ENCODE peak calls at places on chromosomes 16 and 17, in seven cellular contexts. One of them, this sample, is unnamed.
A peak's percentile ranks its signal among the peaks of the same experiment; 100 is the strongest.

GRCh38 chr16:72530434-72530833 is 358.5 kb upstream of the PMFBP1 start:
- DNase-seq in stomach: no peak
- DNase-seq in WERI-Rb-1: no peak
- DNase-seq in transverse colon: no peak
- DNase-seq in astrocyte: peak; percentile 64
- DNase-seq in upper lobe of right lung: no peak
- DNase-seq in fibroblast of lung: peak; percentile 74
- DNase-seq in this sample: no peak

GRCh38 chr17:43406676-43407645 is 8.2 kb downstream of the ARL4D start:
- DNase-seq in stomach: no peak
- DNase-seq in WERI-Rb-1: peak; percentile 99
- DNase-seq in transverse colon: no peak
- DNase-seq in astrocyte: peak; percentile 69
- DNase-seq in upper lobe of right lung: no peak
- DNase-seq in fibroblast of lung: peak; percentile 82
- DNase-seq in this sample: no peak

GRCh38 chr16:89722392-89723278 is 1.3 kb downstream of the ZNF276 start:
- DNase-seq in stomach: peak; percentile 83
- DNase-seq in WERI-Rb-1: no peak
- DNase-seq in transverse colon: peak; percentile 93
- DNase-seq in astrocyte: peak; percentile 60
- DNase-seq in upper lobe of right lung: peak; percentile 93
- DNase-seq in fibroblast of lung: peak; percentile 77
- DNase-seq in this sample: no peak

GRCh38 chr16:61926766-61927165 is 109.5 kb downstream of the CDH8 start:
- DNase-seq in stomach: no peak
- DNase-seq in WERI-Rb-1: no peak
- DNase-seq in transverse colon: no peak
- DNase-seq in astrocyte: peak; percentile 16
- DNase-seq in upper lobe of right lung: no peak
- DNase-seq in fibroblast of lung: peak; percentile 21
- DNase-seq in this sample: peak; percentile 60

GRCh38 chr17:280901-281300 is 71.7 kb downstream of the RPH3AL start:
- DNase-seq in stomach: peak; percentile 15
- DNase-seq in WERI-Rb-1: no peak
- DNase-seq in transverse colon: no peak
- DNase-seq in astrocyte: no peak
- DNase-seq in upper lobe of right lung: peak; percentile 40
- DNase-seq in fibroblast of lung: no peak
- DNase-seq in this sample: no peak

GRCh38 chr17:596763-597644 is 117.6 kb downstream of the VPS53 start:
- DNase-seq in stomach: no peak
- DNase-seq in WERI-Rb-1: no peak
- DNase-seq in transverse colon: no peak
- DNase-seq in astrocyte: peak; percentile 94
- DNase-seq in upper lobe of right lung: no peak
- DNase-seq in fibroblast of lung: peak; percentile 95
- DNase-seq in this sample: no peak

GRCh38 chr16:57167951-57168350 is 17.9 kb downstream of the PSME3IP1 start:
- DNase-seq in stomach: no peak
- DNase-seq in WERI-Rb-1: no peak
- DNase-seq in transverse colon: no peak
- DNase-seq in astrocyte: peak; percentile 69
- DNase-seq in upper lobe of right lung: no peak
- DNase-seq in fibroblast of lung: peak; percentile 77
- DNase-seq in this sample: no peak

GRCh38 chr17:27667656-27668487 is 36.9 kb downstream of the LGALS9 start:
- DNase-seq in stomach: no peak
- DNase-seq in WERI-Rb-1: no peak
- DNase-seq in transverse colon: no peak
- DNase-seq in astrocyte: no peak
- DNase-seq in upper lobe of right lung: peak; percentile 51
- DNase-seq in fibroblast of lung: no peak
- DNase-seq in this sample: no peak

GRCh38 chr17:82636626-82637598 is 11.3 kb downstream of the WDR45B start:
- DNase-seq in stomach: peak; percentile 70
- DNase-seq in WERI-Rb-1: no peak
- DNase-seq in transverse colon: no peak
- DNase-seq in astrocyte: no peak
- DNase-seq in upper lobe of right lung: no peak
- DNase-seq in fibroblast of lung: no peak
- DNase-seq in this sample: no peak

GRCh38 chr16:74140557-74140956 is 156.1 kb upstream of the PSMD7 start:
- DNase-seq in stomach: no peak
- DNase-seq in WERI-Rb-1: no peak
- DNase-seq in transverse colon: no peak
- DNase-seq in astrocyte: no peak
- DNase-seq in upper lobe of right lung: no peak
- DNase-seq in fibroblast of lung: no peak
- DNase-seq in this sample: no peak

GRCh38 chr17:56593073-56593740 is at the start of gene NOG:
- DNase-seq in stomach: no peak
- DNase-seq in WERI-Rb-1: peak; percentile 68
- DNase-seq in transverse colon: no peak
- DNase-seq in astrocyte: peak; percentile 39
- DNase-seq in upper lobe of right lung: peak; percentile 79
- DNase-seq in fibroblast of lung: peak; percentile 64
- DNase-seq in this sample: peak; percentile 50

GRCh38 chr17:38724337-38724988 is 5.7 kb upstream of the CISD3 start:
- DNase-seq in stomach: peak; percentile 77
- DNase-seq in WERI-Rb-1: no peak
- DNase-seq in transverse colon: peak; percentile 72
- DNase-seq in astrocyte: no peak
- DNase-seq in upper lobe of right lung: no peak
- DNase-seq in fibroblast of lung: no peak
- DNase-seq in this sample: peak; percentile 89

GRCh38 chr17:47305302-47305923 is 18.3 kb upstream of the EFCAB13 start:
- DNase-seq in stomach: no peak
- DNase-seq in WERI-Rb-1: no peak
- DNase-seq in transverse colon: no peak
- DNase-seq in astrocyte: peak; percentile 96
- DNase-seq in upper lobe of right lung: no peak
- DNase-seq in fibroblast of lung: peak; percentile 96
- DNase-seq in this sample: no peak

GRCh38 chr17:73760186-73760758 is 116.0 kb upstream of the SDK2 start:
- DNase-seq in stomach: no peak
- DNase-seq in WERI-Rb-1: peak; percentile 64
- DNase-seq in transverse colon: no peak
- DNase-seq in astrocyte: no peak
- DNase-seq in upper lobe of right lung: no peak
- DNase-seq in fibroblast of lung: no peak
- DNase-seq in this sample: no peak

GRCh38 chr16:4016648-4017047 is 99.6 kb downstream of the ADCY9 start:
- DNase-seq in stomach: no peak
- DNase-seq in WERI-Rb-1: no peak
- DNase-seq in transverse colon: no peak
- DNase-seq in astrocyte: peak; percentile 10
- DNase-seq in upper lobe of right lung: no peak
- DNase-seq in fibroblast of lung: peak; percentile 7
- DNase-seq in this sample: no peak

GRCh38 chr16:29900888-29901606 is 759 bp downstream of the ASPHD1 start:
- DNase-seq in stomach: peak; percentile 25
- DNase-seq in WERI-Rb-1: no peak
- DNase-seq in transverse colon: no peak
- DNase-seq in astrocyte: peak; percentile 13
- DNase-seq in upper lobe of right lung: no peak
- DNase-seq in fibroblast of lung: no peak
- DNase-seq in this sample: no peak

GRCh38 chr17:58325289-58325726 is 3.3 kb downstream of the TSPOAP1 start:
- DNase-seq in stomach: no peak
- DNase-seq in WERI-Rb-1: peak; percentile 74
- DNase-seq in transverse colon: no peak
- DNase-seq in astrocyte: no peak
- DNase-seq in upper lobe of right lung: no peak
- DNase-seq in fibroblast of lung: no peak
- DNase-seq in this sample: peak; percentile 49

GRCh38 chr17:75404223-75404738 is 1.2 kb downstream of the GRB2 start:
- DNase-seq in stomach: peak; percentile 65
- DNase-seq in WERI-Rb-1: peak; percentile 86
- DNase-seq in transverse colon: peak; percentile 76
- DNase-seq in astrocyte: peak; percentile 60
- DNase-seq in upper lobe of right lung: peak; percentile 72
- DNase-seq in fibroblast of lung: peak; percentile 74
- DNase-seq in this sample: peak; percentile 84

GRCh38 chr16:4884209-4884608 is 36.9 kb downstream of the UBN1 start:
- DNase-seq in stomach: no peak
- DNase-seq in WERI-Rb-1: no peak
- DNase-seq in transverse colon: no peak
- DNase-seq in astrocyte: no peak
- DNase-seq in upper lobe of right lung: no peak
- DNase-seq in fibroblast of lung: no peak
- DNase-seq in this sample: no peak

GRCh38 chr16:23280483-23280967 is 21.6 kb upstream of the SCNN1B start:
- DNase-seq in stomach: no peak
- DNase-seq in WERI-Rb-1: no peak
- DNase-seq in transverse colon: no peak
- DNase-seq in astrocyte: peak; percentile 16
- DNase-seq in upper lobe of right lung: no peak
- DNase-seq in fibroblast of lung: peak; percentile 38
- DNase-seq in this sample: no peak

GRCh38 chr16:65672960-65673359 is 551.1 kb upstream of the CDH11 start:
- DNase-seq in stomach: no peak
- DNase-seq in WERI-Rb-1: no peak
- DNase-seq in transverse colon: no peak
- DNase-seq in astrocyte: peak; percentile 64
- DNase-seq in upper lobe of right lung: no peak
- DNase-seq in fibroblast of lung: peak; percentile 72
- DNase-seq in this sample: no peak

GRCh38 chr17:61179316-61179715 is 220.3 kb upstream of the TBX2 start:
- DNase-seq in stomach: no peak
- DNase-seq in WERI-Rb-1: peak; percentile 51
- DNase-seq in transverse colon: no peak
- DNase-seq in astrocyte: no peak
- DNase-seq in upper lobe of right lung: no peak
- DNase-seq in fibroblast of lung: no peak
- DNase-seq in this sample: no peak

GRCh38 chr16:68508013-68508412 is 31.1 kb upstream of the ZFP90 start:
- DNase-seq in stomach: no peak
- DNase-seq in WERI-Rb-1: no peak
- DNase-seq in transverse colon: no peak
- DNase-seq in astrocyte: no peak
- DNase-seq in upper lobe of right lung: no peak
- DNase-seq in fibroblast of lung: no peak
- DNase-seq in this sample: no peak

DNA sequence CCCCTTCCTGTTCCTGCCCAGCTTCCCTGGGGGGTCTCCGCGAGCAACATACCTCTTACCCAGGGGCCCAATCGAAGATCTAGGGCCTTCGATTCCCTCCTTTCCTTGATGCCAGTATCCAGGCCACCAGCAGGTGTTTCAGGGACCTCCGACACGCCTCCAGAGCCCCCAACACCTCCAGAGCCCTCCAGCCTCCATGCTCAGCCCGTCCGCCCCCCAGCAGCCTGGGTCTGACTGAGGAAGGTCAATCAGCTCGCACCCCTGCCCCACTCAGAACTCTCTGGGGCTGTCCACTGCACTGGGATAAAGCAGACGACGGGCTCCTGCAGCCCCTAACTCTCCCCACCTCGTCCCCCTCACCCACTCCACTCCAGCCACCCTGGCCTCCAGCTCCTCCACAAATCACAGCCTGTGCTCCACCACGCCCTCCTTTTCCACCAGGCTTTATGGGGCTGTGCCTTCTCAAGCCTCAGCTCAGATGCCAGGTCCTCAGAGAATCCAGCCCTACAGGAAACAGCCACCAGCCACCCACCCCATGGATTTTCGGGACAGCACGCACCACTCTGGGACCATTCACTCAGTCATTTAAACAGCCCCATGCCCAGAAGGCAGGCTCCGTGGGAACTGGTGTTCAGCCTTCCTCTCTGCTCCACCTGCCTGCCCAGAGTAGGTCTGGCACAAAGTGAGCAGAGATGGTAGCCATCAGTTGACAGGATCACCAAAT is 247.1 kb downstream of the RBFOX3 start:
- DNase-seq in stomach: no peak
- DNase-seq in WERI-Rb-1: no peak
- DNase-seq in transverse colon: no peak
- DNase-seq in astrocyte: no peak
- DNase-seq in upper lobe of right lung: no peak
- DNase-seq in fibroblast of lung: no peak
- DNase-seq in this sample: no peak
- H3K27me3 ChIP-seq in stomach: peaks cover 96% of the 10 kb centered on the region
- H3K27me3 ChIP-seq in WERI-Rb-1: no peaks in the 10 kb centered on the region
- H3K27me3 ChIP-seq in transverse colon: peaks cover 66% of the 10 kb centered on the region
- H3K27me3 ChIP-seq in astrocyte: peaks cover 3% of the 10 kb centered on the region
- H3K27me3 ChIP-seq in upper lobe of right lung: peaks cover 30% of the 10 kb centered on the region
- H3K27me3 ChIP-seq in fibroblast of lung: no peaks in the 10 kb centered on the region
- H3K27me3 ChIP-seq in this sample: peaks cover 7% of the 10 kb centered on the region

GRCh38 chr17:63934391-63935112 is 2.4 kb upstream of the CD79B start:
- DNase-seq in stomach: no peak
- DNase-seq in WERI-Rb-1: no peak
- DNase-seq in transverse colon: no peak
- DNase-seq in astrocyte: no peak
- DNase-seq in upper lobe of right lung: no peak
- DNase-seq in fibroblast of lung: no peak
- DNase-seq in this sample: no peak

GRCh38 chr17:63929860-63930766 is 2.0 kb downstream of the CD79B start:
- DNase-seq in stomach: no peak
- DNase-seq in WERI-Rb-1: no peak
- DNase-seq in transverse colon: no peak
- DNase-seq in astrocyte: no peak
- DNase-seq in upper lobe of right lung: no peak
- DNase-seq in fibroblast of lung: no peak
- DNase-seq in this sample: no peak

GRCh38 chr17:63932721-63933120 is 590 bp upstream of the CD79B start:
- DNase-seq in stomach: no peak
- DNase-seq in WERI-Rb-1: no peak
- DNase-seq in transverse colon: no peak
- DNase-seq in astrocyte: no peak
- DNase-seq in upper lobe of right lung: no peak
- DNase-seq in fibroblast of lung: no peak
- DNase-seq in this sample: no peak

GRCh38 chr17:63930951-63931575 is 1.1 kb downstream of the CD79B start:
- DNase-seq in stomach: peak; percentile 56
- DNase-seq in WERI-Rb-1: no peak
- DNase-seq in transverse colon: peak; percentile 80
- DNase-seq in astrocyte: no peak
- DNase-seq in upper lobe of right lung: peak; percentile 79
- DNase-seq in fibroblast of lung: no peak
- DNase-seq in this sample: peak; percentile 70

GRCh38 chr17:63932008-63932561 is at the start of gene CD79B:
- DNase-seq in stomach: no peak
- DNase-seq in WERI-Rb-1: no peak
- DNase-seq in transverse colon: peak; percentile 60
- DNase-seq in astrocyte: no peak
- DNase-seq in upper lobe of right lung: no peak
- DNase-seq in fibroblast of lung: no peak
- DNase-seq in this sample: no peak
- TF ChIP-seq CTCF in stomach: no peak
- TF ChIP-seq CTCF in WERI-Rb-1: no peak
- TF ChIP-seq CTCF in transverse colon: no peak
- TF ChIP-seq CTCF in astrocyte: no peak
- TF ChIP-seq CTCF in upper lobe of right lung: no peak
- TF ChIP-seq CTCF in fibroblast of lung: no peak
- TF ChIP-seq CTCF in this sample: no peak

GRCh38 chr16:8795096-8795495 is 2.3 kb downstream of the TMEM186 start:
- DNase-seq in stomach: no peak
- DNase-seq in WERI-Rb-1: no peak
- DNase-seq in transverse colon: no peak
- DNase-seq in astrocyte: no peak
- DNase-seq in upper lobe of right lung: no peak
- DNase-seq in fibroblast of lung: no peak
- DNase-seq in this sample: no peak
- H3K27ac ChIP-seq in stomach: no peak overlapping the region
- H3K27ac ChIP-seq in WERI-Rb-1: no peak overlapping the region
- H3K27ac ChIP-seq in transverse colon: no peak overlapping the region
- H3K27ac ChIP-seq in astrocyte: no peak overlapping the region
- H3K27ac ChIP-seq in upper lobe of right lung: no peak overlapping the region
- H3K27ac ChIP-seq in fibroblast of lung: no peak overlapping the region
- H3K27ac ChIP-seq in this sample: no peak overlapping the region

GRCh38 chr17:8003594-8004181 is 1.3 kb downstream of the GUCY2D start:
- DNase-seq in stomach: no peak
- DNase-seq in WERI-Rb-1: no peak
- DNase-seq in transverse colon: no peak
- DNase-seq in astrocyte: no peak
- DNase-seq in upper lobe of right lung: no peak
- DNase-seq in fibroblast of lung: no peak
- DNase-seq in this sample: no peak
- H3K27me3 ChIP-seq in stomach: peaks cover 85% of the 10 kb centered on the region
- H3K27me3 ChIP-seq in WERI-Rb-1: no peaks in the 10 kb centered on the region
- H3K27me3 ChIP-seq in transverse colon: peaks cover 78% of the 10 kb centered on the region
- H3K27me3 ChIP-seq in astrocyte: peaks cover 43% of the 10 kb centered on the region
- H3K27me3 ChIP-seq in upper lobe of right lung: peaks cover 52% of the 10 kb centered on the region
- H3K27me3 ChIP-seq in fibroblast of lung: peaks cover 37% of the 10 kb centered on the region
- H3K27me3 ChIP-seq in this sample: peaks cover 41% of the 10 kb centered on the region

This sample was measured in adrenal gland.